ENCODE peak calls at places on chromosomes 4 and X, in ten cellular contexts. X, F, W, O, Q, J, M, E, U and D are unnamed samples. For H3K4me1, the result is how much of the 10 kb centered on the place peaks cover.

GRCh38 chr4:6272863-6273660 is 3.4 kb downstream of the WFS1 start:
- DNase-seq in M (peak), J (peak), F (peak), E (no peak), O (peak), U (no peak), Q (no peak), W (peak), X (peak), D (no peak)

GRCh38 chr4:76430519-76431388 is 4.3 kb upstream of the SHROOM3 start:
- DNase-seq in W (peak), U (peak), X (peak), O (peak), Q (no peak), M (peak), F (peak), J (peak), E (no peak), D (no peak)

GRCh38 chr4:147590249-147590920 is 26.8 kb upstream of the TMEM184C start:
- DNase-seq in O (peak), X (peak), E (peak), J (peak), W (peak), F (peak), U (peak), M (peak), Q (no peak), D (no peak)

GRCh38 chrX:20665441-20665840 is 398.7 kb upstream of the RPS6KA3 start:
- DNase-seq in X (peak), F (no peak), W (no peak), Q (no peak), E (no peak), U (no peak), M (no peak), O (no peak), J (no peak), D (no peak)

GRCh38 chr4:88286897-88287296 is 2.5 kb upstream of the PPM1K start:
- DNase-seq in X (peak), F (no peak), U (no peak), W (peak), Q (no peak), M (peak), J (no peak), E (no peak), O (no peak), D (no peak)

GRCh38 chrX:56974408-56974807 is 20.9 kb downstream of the SPIN3 start:
- DNase-seq in F (no peak), U (no peak), Q (no peak), J (no peak), X (no peak), W (no peak), O (no peak), M (no peak), E (no peak), D (no peak)

GRCh38 chrX:132367314-132367713 is 121.5 kb downstream of the MBNL3 start:
- DNase-seq in F (no peak), Q (no peak), W (no peak), J (no peak), M (no peak), U (no peak), O (no peak), X (no peak), E (no peak), D (no peak)

GRCh38 chr4:9765091-9765490 is 16.3 kb upstream of the DRD5 start:
- DNase-seq in Q (no peak), F (peak), O (no peak), E (no peak), U (no peak), J (peak), X (peak), W (peak), M (peak), D (no peak)

GRCh38 chr4:130393246-130394041 is 1297.5 kb downstream of the C4orf33 start:
- DNase-seq in J (peak), F (no peak), Q (no peak), O (no peak), E (no peak), U (no peak), W (peak), M (peak), X (peak), D (no peak)

GRCh38 chr4:173025131-173025530 is 143.5 kb upstream of the GALNT7 start:
- DNase-seq in Q (no peak), O (peak), X (peak), U (peak), J (peak), F (peak), E (peak), M (peak), W (peak), D (no peak)

GRCh38 chrX:29040160-29040559 is 452.9 kb downstream of the IL1RAPL1 start:
- DNase-seq in X (no peak), M (no peak), E (no peak), W (no peak), J (no peak), F (no peak), Q (no peak), U (no peak), O (no peak), D (no peak)

GRCh38 chr4:131974730-131975129 is 1174.4 kb upstream of the PCDH10 start:
- DNase-seq in U (no peak), M (peak), E (no peak), O (no peak), W (peak), Q (no peak), X (peak), F (no peak), J (no peak), D (no peak)

GRCh38 chr4:176339936-176340761 is 20.4 kb downstream of the SPCS3 start:
- DNase-seq in F (no peak), W (no peak), X (peak), J (peak), E (no peak), Q (no peak), M (no peak), U (no peak), O (no peak), D (no peak)

GRCh38 chr4:151921811-151922210 is 161.0 kb upstream of the GATB start:
- DNase-seq in O (peak), F (no peak), X (peak), W (no peak), J (no peak), U (no peak), M (no peak), E (peak), Q (no peak), D (no peak)

GRCh38 chrX:7891928-7892327 is 35.3 kb downstream of the PNPLA4 start:
- DNase-seq in J (no peak), F (no peak), Q (no peak), O (no peak), U (peak), W (no peak), M (no peak), E (no peak), X (no peak), D (no peak)

GRCh38 chr4:53130896-53131561 is 234.8 kb downstream of the SCFD2 start:
- DNase-seq in F (no peak), U (no peak), E (no peak), W (no peak), X (no peak), Q (no peak), M (no peak), O (no peak), J (no peak), D (no peak)

GRCh38 chr4:86910820-86911684 is 18.8 kb upstream of the C4orf36 start:
- DNase-seq in F (no peak), E (no peak), Q (no peak), O (no peak), J (no peak), U (no peak), M (peak), X (peak), W (no peak), D (no peak)

GRCh38 chr4:86909540-86909939 is 17.3 kb upstream of the C4orf36 start:
- DNase-seq in J (no peak), Q (no peak), X (no peak), E (no peak), F (no peak), W (no peak), O (no peak), M (no peak), U (no peak), D (no peak)

GRCh38 chr4:86909945-86910344 is 17.7 kb upstream of the C4orf36 start:
- DNase-seq in X (no peak), E (no peak), O (no peak), W (no peak), M (no peak), J (no peak), U (no peak), F (no peak), Q (no peak), D (no peak)

DNA sequence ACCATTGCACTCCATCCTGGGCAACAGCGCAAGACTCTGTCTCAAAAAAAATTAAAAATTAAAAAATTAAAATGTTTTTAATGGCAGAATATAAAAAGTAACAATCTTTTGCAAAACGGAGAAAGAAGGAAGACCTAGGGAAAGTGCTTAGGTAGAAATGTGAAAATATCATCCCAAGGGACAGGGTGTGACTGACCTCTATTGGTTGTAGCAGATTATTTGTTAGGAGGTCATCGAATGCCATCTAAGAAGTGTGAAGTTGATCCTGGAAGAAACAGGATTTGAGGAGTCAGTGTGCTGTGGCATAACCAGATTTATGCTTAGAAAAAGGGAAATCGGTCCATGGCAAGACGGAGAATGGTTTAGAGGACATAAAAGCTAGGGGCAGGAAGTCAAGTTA is 18.1 kb upstream of the C4orf36 start:
- DNase-seq in O (no peak), M (no peak), J (no peak), U (no peak), E (no peak), F (no peak), Q (no peak), X (no peak), W (no peak), D (no peak)
- H3K4me1 ChIP-seq in O (under half), M (under half), J (under half), U (under half), E (under half), F (under half), Q (under half), X (under half), W (under half), D (under half)

GRCh38 chrX:24167719-24168472 is 18.4 kb downstream of the ZFX start:
- DNase-seq in W (no peak), O (no peak), E (no peak), J (no peak), X (peak), Q (no peak), U (no peak), M (no peak), F (no peak), D (no peak)
- H3K4me1 ChIP-seq in W (under half), O (under half), E (half or more), J (under half), X (under half), Q (under half), U (under half), M (under half), F (half or more), D (under half)

GRCh38 chr4:1568855-1569460 is 115.2 kb downstream of the FAM53A start:
- DNase-seq in F (no peak), O (no peak), E (no peak), M (no peak), U (no peak), X (no peak), Q (no peak), W (no peak), J (no peak), D (peak)

GRCh38 chr4:1571986-1572385 is 112.1 kb downstream of the FAM53A start:
- DNase-seq in J (no peak), F (no peak), M (no peak), X (no peak), U (no peak), O (no peak), W (no peak), Q (no peak), E (no peak), D (no peak)

GRCh38 chr4:1569461-1570151 is 114.5 kb downstream of the FAM53A start:
- DNase-seq in X (no peak), U (no peak), Q (no peak), J (no peak), O (no peak), F (no peak), W (no peak), E (no peak), M (no peak), D (peak)

GRCh38 chr4:1571165-1571908 is 112.8 kb downstream of the FAM53A start:
- DNase-seq in X (no peak), J (no peak), W (no peak), U (no peak), M (no peak), E (no peak), O (no peak), Q (no peak), F (no peak), D (no peak)

GRCh38 chr4:1570291-1571164 is 113.6 kb downstream of the FAM53A start:
- DNase-seq in O (no peak), X (no peak), M (no peak), F (no peak), U (no peak), J (no peak), Q (no peak), W (no peak), E (no peak), D (peak)
- H3K4me1 ChIP-seq in O (under half), X (under half), M (under half), F (under half), U (under half), J (under half), Q (under half), W (under half), E (under half), D (under half)

GRCh38 chrX:96909291-96909690 is 25.6 kb downstream of the RPA4 start:
- DNase-seq in Q (no peak), E (no peak), O (no peak), X (no peak), U (no peak), J (peak), F (no peak), M (no peak), W (peak), D (no peak)
- H3K4me1 ChIP-seq in Q (under half), E (under half), O (under half), X (under half), U (under half), J (under half), F (under half), M (under half), W (under half), D (under half)

GRCh38 chr4:78652282-78652876 is 100.8 kb downstream of the ANXA3 start:
- DNase-seq in X (peak), F (no peak), U (no peak), E (no peak), M (peak), J (peak), W (peak), Q (no peak), O (no peak), D (no peak)
- H3K4me1 ChIP-seq in X (half or more), F (under half), U (under half), E (half or more), M (under half), J (under half), W (under half), Q (under half), O (under half), D (under half)

GRCh38 chr4:183082053-183082452 is 17.0 kb upstream of the WWC2 start:
- DNase-seq in W (no peak), Q (no peak), J (no peak), X (no peak), F (no peak), O (no peak), E (no peak), M (no peak), U (no peak), D (no peak)
- H3K4me1 ChIP-seq in W (under half), Q (under half), J (under half), X (under half), F (under half), O (under half), E (under half), M (under half), U (under half), D (under half)

GRCh38 chrX:53263597-53264094 is 17.7 kb downstream of the IQSEC2 start:
- DNase-seq in E (no peak), O (peak), W (peak), X (peak), Q (no peak), F (peak), J (peak), M (peak), U (no peak), D (no peak)
- H3K4me1 ChIP-seq in E (under half), O (half or more), W (under half), X (under half), Q (under half), F (half or more), J (under half), M (under half), U (under half), D (under half)

DNA sequence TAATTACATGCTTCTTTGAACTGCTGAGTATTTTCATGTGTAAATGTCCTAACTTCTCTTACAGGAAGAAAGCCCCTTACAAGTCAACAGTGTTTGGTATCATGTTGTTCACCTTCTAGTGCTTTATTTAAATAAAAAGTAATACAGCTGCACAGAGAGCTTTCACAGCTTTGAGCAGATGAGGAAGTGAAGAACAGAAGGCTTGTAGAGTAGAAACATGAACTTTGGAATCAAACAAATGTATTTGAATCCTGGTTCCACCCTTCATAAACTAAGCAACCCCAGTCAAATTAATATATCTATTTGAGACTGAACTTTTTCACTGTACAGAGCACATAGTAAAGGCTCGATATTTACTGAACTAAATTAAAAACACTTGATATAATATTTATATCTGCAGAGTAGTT is 120.5 kb downstream of the CAMK2D start:
- DNase-seq in X (no peak), M (no peak), E (no peak), O (no peak), U (no peak), Q (no peak), F (peak), J (no peak), W (no peak), D (no peak)
- H3K4me1 ChIP-seq in X (under half), M (under half), E (under half), O (under half), U (under half), Q (under half), F (half or more), J (under half), W (under half), D (under half)

DNA sequence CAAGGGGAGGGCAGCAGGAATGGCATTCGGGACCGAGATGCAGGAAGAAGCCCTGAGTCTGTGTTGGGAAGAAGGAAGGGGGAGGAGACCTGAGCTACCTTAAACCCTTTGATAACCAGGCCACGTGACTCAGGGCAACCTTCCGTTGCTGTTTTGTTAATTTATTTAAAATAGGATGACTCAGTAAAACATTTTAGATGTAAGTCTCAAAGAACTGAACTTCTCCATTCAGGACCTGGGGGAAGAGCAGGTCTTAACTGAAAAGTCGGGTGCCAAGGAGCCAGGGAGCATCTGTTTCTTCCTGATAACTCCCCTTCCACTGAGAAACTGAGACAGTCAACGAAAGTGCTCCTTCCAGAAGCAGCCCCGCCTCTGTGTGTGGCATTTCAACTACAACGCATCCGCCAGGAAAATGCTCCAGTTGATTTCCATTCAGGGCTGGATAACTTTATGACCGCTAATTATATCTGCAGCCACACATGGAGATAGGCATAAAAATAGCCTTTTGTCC is 88.0 kb downstream of the IRF2 start:
- DNase-seq in M (no peak), W (no peak), O (no peak), E (no peak), F (no peak), Q (no peak), U (no peak), J (no peak), X (no peak), D (no peak)
- H3K4me1 ChIP-seq in M (under half), W (under half), O (under half), E (half or more), F (under half), Q (under half), U (under half), J (half or more), X (under half), D (under half)